ENCODE peak calls at places on chromosome X, in seven cellular contexts. Y is IMR-90, A is heart right ventricle, Z is cardiac muscle cell, L is MCF 10A, R is GM20000, O is fibroblast of pulmonary artery. D is an unnamed sample.

GRCh38 chrX:114976321-114976720 is 41.1 kb downstream of the IL13RA2 start:
- DNase-seq in Y (peak; percentile 19), A (no peak), Z (peak; percentile 43), L (peak; percentile 58), R (no peak), O (peak; percentile 54), D (no peak)

GRCh38 chrX:34491126-34491525 is 166.0 kb downstream of the TMEM47 start:
- DNase-seq in Y (no peak), A (no peak), Z (no peak), L (no peak), R (no peak), O (no peak), D (no peak)

GRCh38 chrX:123601437-123601836 is 131.4 kb downstream of the THOC2 start:
- DNase-seq in Y (no peak), A (no peak), Z (no peak), L (no peak), R (no peak), O (no peak), D (no peak)

GRCh38 chrX:1249101-1249887 is 19.3 kb upstream of the CSF2RA start:
- DNase-seq in Y (no peak), A (peak; percentile 42), Z (peak; percentile 2), L (no peak), R (no peak), O (no peak), D (no peak)

GRCh38 chrX:109535578-109535977 is 1.1 kb upstream of the NXT2 start:
- DNase-seq in Y (no peak), A (no peak), Z (no peak), L (no peak), R (no peak), O (no peak), D (no peak)

GRCh38 chrX:17459008-17459407 is 84.0 kb downstream of the NHS start:
- DNase-seq in Y (peak; percentile 61), A (no peak), Z (peak; percentile 86), L (peak; percentile 77), R (no peak), O (peak; percentile 69), D (no peak)

GRCh38 chrX:101397779-101398178 is 7.0 kb downstream of the RPL36A start:
- DNase-seq in Y (peak; percentile 26), A (no peak), Z (peak; percentile 30), L (no peak), R (no peak), O (no peak), D (no peak)

GRCh38 chrX:42934020-42934701 is 156.2 kb upstream of the PPP1R2C start:
- DNase-seq in Y (no peak), A (no peak), Z (peak; percentile 25), L (no peak), R (peak; percentile 11), O (no peak), D (peak; percentile 7)

GRCh38 chrX:113996781-113997180 is 587.1 kb upstream of the HTR2C start:
- DNase-seq in Y (no peak), A (no peak), Z (no peak), L (no peak), R (no peak), O (no peak), D (no peak)

GRCh38 chrX:141652315-141652714 is 46.2 kb downstream of the SPANXD start:
- DNase-seq in Y (no peak), A (no peak), Z (no peak), L (peak; percentile 65), R (no peak), O (peak; percentile 2), D (no peak)

GRCh38 chrX:116281106-116281505 is 110.6 kb downstream of the AGTR2 start:
- DNase-seq in Y (no peak), A (no peak), Z (no peak), L (no peak), R (no peak), O (no peak), D (no peak)

GRCh38 chrX:18129694-18130093 is 91.0 kb downstream of the BEND2 start:
- DNase-seq in Y (no peak), A (no peak), Z (no peak), L (peak; percentile 22), R (no peak), O (no peak), D (no peak)

GRCh38 chrX:41406211-41406610 is 40.9 kb upstream of the NYX start:
- DNase-seq in Y (peak; percentile 18), A (no peak), Z (no peak), L (peak; percentile 58), R (no peak), O (no peak), D (no peak)

GRCh38 chrX:151974336-151975227 is at the start of gene GABRE:
- DNase-seq in Y (no peak), A (peak; percentile 68), Z (peak; percentile 56), L (peak; percentile 44), R (no peak), O (no peak), D (no peak)

GRCh38 chrX:14228611-14229010 is 198.9 kb upstream of the GEMIN8 start:
- DNase-seq in Y (no peak), A (no peak), Z (no peak), L (peak; percentile 38), R (no peak), O (no peak), D (no peak)

GRCh38 chrX:16838202-16839066 is 31.7 kb downstream of the RBBP7 start:
- DNase-seq in Y (peak; percentile 80), A (peak; percentile 17), Z (peak; percentile 83), L (peak; percentile 87), R (no peak), O (peak; percentile 84), D (no peak)

GRCh38 chrX:49199906-49200771 is at the start of gene SYP:
- DNase-seq in Y (peak; percentile 82), A (peak; percentile 88), Z (peak; percentile 91), L (peak; percentile 80), R (peak; percentile 93), O (peak; percentile 88), D (peak; percentile 93)

GRCh38 chrX:9737363-9737762 is 28.3 kb downstream of the GPR143 start:
- DNase-seq in Y (no peak), A (no peak), Z (no peak), L (peak; percentile 42), R (no peak), O (no peak), D (no peak)

GRCh38 chrX:12446342-12447075 is 308.2 kb downstream of the FRMPD4 start:
- DNase-seq in Y (peak; percentile 55), A (no peak), Z (peak; percentile 74), L (peak; percentile 87), R (no peak), O (peak; percentile 55), D (no peak)

GRCh38 chrX:119622356-119623232 is 16.4 kb upstream of the NKRF start:
- DNase-seq in Y (peak; percentile 79), A (peak; percentile 16), Z (peak; percentile 72), L (peak; percentile 29), R (no peak), O (peak; percentile 74), D (no peak)

GRCh38 chrX:30488092-30488491 is 89.5 kb downstream of the TASL start:
- DNase-seq in Y (peak; percentile 1), A (no peak), Z (peak; percentile 14), L (peak; percentile 21), R (peak; percentile 4), O (peak; percentile 24), D (peak; percentile 27)

GRCh38 chrX:53317365-53318069 is 36.1 kb upstream of the IQSEC2 start:
- DNase-seq in Y (peak; percentile 43), A (peak; percentile 58), Z (peak; percentile 61), L (peak; percentile 68), R (peak; percentile 80), O (peak; percentile 56), D (peak; percentile 80)

DNA sequence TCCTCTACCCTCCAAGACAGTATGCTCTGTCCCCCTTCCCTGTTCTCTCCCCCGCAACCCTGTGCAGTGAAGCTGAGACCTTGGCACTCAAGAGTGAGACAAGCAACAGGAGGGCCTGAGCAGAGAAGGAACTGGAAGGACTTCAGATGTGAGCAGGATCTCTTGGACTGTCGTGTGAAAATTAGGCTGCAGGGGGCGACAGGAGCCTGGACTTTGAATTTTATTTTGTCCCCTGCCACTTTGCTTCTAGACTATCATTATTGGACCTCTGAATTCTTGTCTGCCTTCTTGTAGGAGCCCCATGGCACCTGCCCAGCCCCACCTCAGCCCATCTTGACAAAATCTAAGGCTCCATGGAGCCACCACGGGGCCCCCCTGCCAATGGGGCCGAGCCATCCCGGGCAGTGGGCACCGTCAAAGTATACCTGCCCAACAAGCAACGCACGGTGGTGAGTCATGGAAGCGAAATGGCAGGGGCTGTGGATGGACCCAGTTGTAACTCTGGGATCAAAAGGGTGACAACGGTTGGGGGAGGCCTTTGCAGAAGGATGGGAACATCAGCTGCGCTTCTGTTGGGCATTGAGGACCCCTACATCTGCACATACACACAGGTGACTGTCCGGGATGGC is 1.7 kb downstream of the ARAF start:
- DNase-seq in Y (no peak), A (no peak), Z (peak; percentile 57), L (no peak), R (no peak), O (peak; percentile 62), D (no peak)
- TF ChIP-seq CTCF in Y (peak; percentile 53), A (peak; percentile 43), Z (peak; percentile 48), L (peak; percentile 21), R (peak; percentile 17), O (peak; percentile 34), D (peak; percentile 40)

GRCh38 chrX:73268463-73268862 is 53.8 kb upstream of the NAP1L2 start:
- DNase-seq in Y (no peak), A (no peak), Z (no peak), L (peak; percentile 16), R (no peak), O (no peak), D (no peak)

GRCh38 chrX:73267979-73268378 is 53.3 kb upstream of the NAP1L2 start:
- DNase-seq in Y (no peak), A (no peak), Z (no peak), L (no peak), R (no peak), O (no peak), D (no peak)

GRCh38 chrX:73266766-73267165 is 52.1 kb upstream of the NAP1L2 start:
- DNase-seq in Y (no peak), A (no peak), Z (no peak), L (no peak), R (no peak), O (no peak), D (no peak)

GRCh38 chrX:73267206-73267605 is 52.6 kb upstream of the NAP1L2 start:
- DNase-seq in Y (no peak), A (no peak), Z (no peak), L (no peak), R (no peak), O (no peak), D (no peak)

GRCh38 chrX:73262991-73263390 is 48.3 kb upstream of the NAP1L2 start:
- DNase-seq in Y (no peak), A (no peak), Z (no peak), L (peak; percentile 31), R (no peak), O (no peak), D (peak; percentile 5)
- TF ChIP-seq CTCF in Y (peak; percentile 18), A (no peak), Z (no peak), L (peak; percentile 26), R (no peak), O (no peak), D (no peak)

GRCh38 chrX:154121207-154121606 is 22.8 kb upstream of the OPN1LW start:
- DNase-seq in Y (no peak), A (no peak), Z (no peak), L (no peak), R (no peak), O (no peak), D (no peak)
- TF ChIP-seq CTCF in Y (no peak), A (no peak), Z (no peak), L (no peak), R (no peak), O (no peak), D (no peak)

DNA sequence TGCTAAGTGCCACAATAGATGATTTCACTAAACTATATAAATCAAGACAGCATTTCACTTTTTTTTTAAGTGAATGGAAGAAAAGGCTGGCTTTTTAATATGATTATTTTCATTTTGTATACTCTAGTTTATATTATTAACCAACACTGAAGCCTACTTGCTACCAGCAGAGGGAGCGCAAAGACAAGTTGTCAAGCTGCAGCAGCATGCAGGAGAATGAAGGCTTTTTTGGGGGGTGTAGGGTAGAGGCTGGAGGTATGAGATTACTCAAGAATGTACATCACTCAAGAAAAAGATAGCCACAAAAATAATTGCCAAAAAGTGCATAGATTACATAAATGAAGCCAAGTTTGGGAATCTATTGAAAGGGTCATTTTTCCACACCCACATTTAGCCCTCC is 519.5 kb downstream of the FGF13 start:
- DNase-seq in Y (peak; percentile 19), A (no peak), Z (peak; percentile 1), L (peak; percentile 43), R (no peak), O (peak; percentile 0), D (peak; percentile 1)
- TF ChIP-seq CTCF in Y (peak; percentile 48), A (peak; percentile 30), Z (no peak), L (peak; percentile 48), R (no peak), O (no peak), D (peak; percentile 34)